ENCODE peak calls at places on chromosome 6, in five cellular contexts. One of them, this sample, is unnamed.

GRCh38 chr6:83509416-83509815 is 2.9 kb upstream of the PRSS35 start:
- DNase-seq in GM23338: no peak
- DNase-seq in fibroblast of pulmonary artery: peak; percentile 41
- DNase-seq in heart right ventricle: no peak
- DNase-seq in fibroblast of mammary gland: no peak
- DNase-seq in this sample: peak; percentile 11

GRCh38 chr6:151180321-151180720 is 59.4 kb upstream of the AKAP12 start:
- DNase-seq in heart right ventricle: no peak
- DNase-seq in fibroblast of mammary gland: no peak
- DNase-seq in GM23338: no peak
- DNase-seq in fibroblast of pulmonary artery: no peak
- DNase-seq in this sample: no peak

GRCh38 chr6:159168536-159169192 is 536 bp upstream of the FNDC1 start:
- DNase-seq in heart right ventricle: peak; percentile 38
- DNase-seq in fibroblast of mammary gland: peak; percentile 47
- DNase-seq in fibroblast of pulmonary artery: peak; percentile 50
- DNase-seq in GM23338: peak; percentile 91
- DNase-seq in this sample: peak; percentile 31

GRCh38 chr6:147855823-147856222 is 347.3 kb downstream of the SAMD5 start:
- DNase-seq in heart right ventricle: no peak
- DNase-seq in fibroblast of pulmonary artery: no peak
- DNase-seq in GM23338: no peak
- DNase-seq in fibroblast of mammary gland: peak; percentile 44
- DNase-seq in this sample: no peak

GRCh38 chr6:19035454-19035853 is 648.3 kb downstream of the RNF144B start:
- DNase-seq in heart right ventricle: no peak
- DNase-seq in fibroblast of pulmonary artery: no peak
- DNase-seq in fibroblast of mammary gland: no peak
- DNase-seq in GM23338: no peak
- DNase-seq in this sample: peak; percentile 21

GRCh38 chr6:53723331-53723730 is 57.8 kb upstream of the KLHL31 start:
- DNase-seq in heart right ventricle: no peak
- DNase-seq in fibroblast of pulmonary artery: no peak
- DNase-seq in GM23338: no peak
- DNase-seq in fibroblast of mammary gland: no peak
- DNase-seq in this sample: no peak

GRCh38 chr6:85240787-85241186 is 209.1 kb upstream of the NT5E start:
- DNase-seq in fibroblast of mammary gland: peak; percentile 5
- DNase-seq in GM23338: no peak
- DNase-seq in fibroblast of pulmonary artery: no peak
- DNase-seq in heart right ventricle: no peak
- DNase-seq in this sample: no peak

GRCh38 chr6:133392641-133393040 is 151.5 kb downstream of the EYA4 start:
- DNase-seq in heart right ventricle: no peak
- DNase-seq in GM23338: no peak
- DNase-seq in fibroblast of mammary gland: no peak
- DNase-seq in fibroblast of pulmonary artery: peak; percentile 4
- DNase-seq in this sample: no peak

GRCh38 chr6:328924-329323 is 36.6 kb downstream of the DUSP22 start:
- DNase-seq in fibroblast of mammary gland: no peak
- DNase-seq in heart right ventricle: no peak
- DNase-seq in GM23338: no peak
- DNase-seq in fibroblast of pulmonary artery: no peak
- DNase-seq in this sample: no peak

GRCh38 chr6:15550724-15551123 is 112.1 kb downstream of the DTNBP1 start:
- DNase-seq in heart right ventricle: no peak
- DNase-seq in GM23338: no peak
- DNase-seq in fibroblast of pulmonary artery: no peak
- DNase-seq in fibroblast of mammary gland: no peak
- DNase-seq in this sample: no peak

GRCh38 chr6:11055127-11055627 is 11.1 kb upstream of the ELOVL2 start:
- DNase-seq in fibroblast of pulmonary artery: no peak
- DNase-seq in GM23338: no peak
- DNase-seq in fibroblast of mammary gland: peak; percentile 56
- DNase-seq in heart right ventricle: no peak
- DNase-seq in this sample: no peak

GRCh38 chr6:123777554-123777953 is 26.1 kb upstream of the NKAIN2 start:
- DNase-seq in fibroblast of pulmonary artery: peak; percentile 36
- DNase-seq in GM23338: no peak
- DNase-seq in fibroblast of mammary gland: peak; percentile 14
- DNase-seq in heart right ventricle: no peak
- DNase-seq in this sample: peak; percentile 10

GRCh38 chr6:108250240-108250866 is 10.5 kb downstream of the SNX3 start:
- DNase-seq in GM23338: peak; percentile 75
- DNase-seq in fibroblast of mammary gland: peak; percentile 44
- DNase-seq in heart right ventricle: no peak
- DNase-seq in fibroblast of pulmonary artery: peak; percentile 46
- DNase-seq in this sample: peak; percentile 23

GRCh38 chr6:159823953-159824352 is 23.9 kb downstream of the PNLDC1 start:
- DNase-seq in fibroblast of mammary gland: no peak
- DNase-seq in heart right ventricle: no peak
- DNase-seq in fibroblast of pulmonary artery: no peak
- DNase-seq in GM23338: no peak
- DNase-seq in this sample: no peak

GRCh38 chr6:113320653-113321052 is 536.5 kb upstream of the MARCKS start:
- DNase-seq in GM23338: peak; percentile 25
- DNase-seq in heart right ventricle: no peak
- DNase-seq in fibroblast of mammary gland: no peak
- DNase-seq in fibroblast of pulmonary artery: no peak
- DNase-seq in this sample: no peak

GRCh38 chr6:68082086-68082485 is 553.0 kb upstream of the ADGRB3 start:
- DNase-seq in fibroblast of mammary gland: peak; percentile 23
- DNase-seq in GM23338: no peak
- DNase-seq in fibroblast of pulmonary artery: no peak
- DNase-seq in heart right ventricle: no peak
- DNase-seq in this sample: no peak

GRCh38 chr6:7111095-7111690 is 3.4 kb downstream of the RREB1 start:
- DNase-seq in fibroblast of mammary gland: no peak
- DNase-seq in fibroblast of pulmonary artery: no peak
- DNase-seq in GM23338: no peak
- DNase-seq in heart right ventricle: no peak
- DNase-seq in this sample: no peak

GRCh38 chr6:7110092-7110792 is 2.5 kb downstream of the RREB1 start:
- DNase-seq in heart right ventricle: no peak
- DNase-seq in fibroblast of mammary gland: no peak
- DNase-seq in fibroblast of pulmonary artery: no peak
- DNase-seq in GM23338: peak; percentile 44
- DNase-seq in this sample: no peak

GRCh38 chr6:7115452-7116223 is 7.9 kb downstream of the RREB1 start:
- DNase-seq in heart right ventricle: no peak
- DNase-seq in fibroblast of mammary gland: peak; percentile 44
- DNase-seq in fibroblast of pulmonary artery: peak; percentile 16
- DNase-seq in GM23338: no peak
- DNase-seq in this sample: no peak

GRCh38 chr6:7114744-7115451 is 7.1 kb downstream of the RREB1 start:
- DNase-seq in GM23338: no peak
- DNase-seq in heart right ventricle: no peak
- DNase-seq in fibroblast of pulmonary artery: no peak
- DNase-seq in fibroblast of mammary gland: no peak
- DNase-seq in this sample: no peak

GRCh38 chr6:7112741-7113313 is 5.1 kb downstream of the RREB1 start:
- DNase-seq in heart right ventricle: peak; percentile 30
- DNase-seq in fibroblast of pulmonary artery: no peak
- DNase-seq in GM23338: no peak
- DNase-seq in fibroblast of mammary gland: no peak
- DNase-seq in this sample: no peak
- H3K4me3 ChIP-seq in heart right ventricle: peak overlapping the region; percentile 14
- H3K4me3 ChIP-seq in fibroblast of pulmonary artery: no peak overlapping the region
- H3K4me3 ChIP-seq in GM23338: peak overlapping the region; percentile 38
- H3K4me3 ChIP-seq in fibroblast of mammary gland: no peak overlapping the region
- H3K4me3 ChIP-seq in this sample: no peak overlapping the region

DNA sequence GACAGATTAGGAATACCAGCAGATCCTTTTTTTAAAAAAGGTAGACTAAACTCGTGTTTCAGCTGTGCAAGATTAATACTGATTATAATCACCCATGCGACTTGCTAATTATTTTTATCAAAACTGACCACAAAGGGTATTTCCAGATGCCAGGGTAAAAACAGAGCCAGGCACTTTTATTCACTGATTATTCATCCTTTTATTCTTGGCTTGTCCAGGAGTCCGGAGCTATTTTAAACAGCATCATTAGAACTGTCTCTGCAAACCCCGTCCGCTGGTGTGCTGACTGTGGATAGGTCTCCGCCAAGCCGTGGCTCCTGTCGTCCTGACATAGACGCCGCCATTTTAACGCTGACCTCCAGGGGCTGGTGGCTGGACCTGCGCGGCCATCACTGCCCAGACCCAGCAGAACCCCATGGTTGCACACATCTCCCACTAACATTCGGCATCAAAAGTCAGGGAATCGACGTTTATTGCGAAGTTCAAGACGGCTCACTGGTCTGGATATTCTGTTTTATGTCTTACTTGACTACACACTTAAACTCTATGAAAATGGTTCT is 364.8 kb downstream of the THBS2 start:
- DNase-seq in heart right ventricle: no peak
- DNase-seq in fibroblast of pulmonary artery: no peak
- DNase-seq in GM23338: no peak
- DNase-seq in fibroblast of mammary gland: no peak
- DNase-seq in this sample: no peak
- TF ChIP-seq CTCF in heart right ventricle: no peak
- TF ChIP-seq CTCF in fibroblast of pulmonary artery: no peak
- TF ChIP-seq CTCF in GM23338: no peak
- TF ChIP-seq CTCF in fibroblast of mammary gland: no peak
- TF ChIP-seq CTCF in this sample: no peak

GRCh38 chr6:98835149-98836024 is 1.0 kb downstream of the POU3F2 start:
- DNase-seq in fibroblast of mammary gland: no peak
- DNase-seq in heart right ventricle: peak; percentile 11
- DNase-seq in GM23338: peak; percentile 61
- DNase-seq in fibroblast of pulmonary artery: no peak
- DNase-seq in this sample: no peak
- H3K4me3 ChIP-seq in fibroblast of mammary gland: no peak overlapping the region
- H3K4me3 ChIP-seq in heart right ventricle: peak overlapping the region; percentile 64
- H3K4me3 ChIP-seq in GM23338: peak overlapping the region; percentile 59
- H3K4me3 ChIP-seq in fibroblast of pulmonary artery: no peak overlapping the region
- H3K4me3 ChIP-seq in this sample: no peak overlapping the region

GRCh38 chr6:73742433-73742832 is 46.4 kb downstream of the CD109 start:
- DNase-seq in heart right ventricle: no peak
- DNase-seq in GM23338: no peak
- DNase-seq in fibroblast of mammary gland: no peak
- DNase-seq in fibroblast of pulmonary artery: no peak
- DNase-seq in this sample: no peak

GRCh38 chr6:73743556-73743955 is 47.6 kb downstream of the CD109 start:
- DNase-seq in fibroblast of pulmonary artery: no peak
- DNase-seq in GM23338: no peak
- DNase-seq in fibroblast of mammary gland: no peak
- DNase-seq in heart right ventricle: no peak
- DNase-seq in this sample: peak; percentile 34

GRCh38 chr6:73738367-73739028 is 42.5 kb downstream of the CD109 start:
- DNase-seq in fibroblast of mammary gland: no peak
- DNase-seq in fibroblast of pulmonary artery: no peak
- DNase-seq in heart right ventricle: no peak
- DNase-seq in GM23338: no peak
- DNase-seq in this sample: no peak

GRCh38 chr6:73734843-73735453 is 38.9 kb downstream of the CD109 start:
- DNase-seq in fibroblast of pulmonary artery: no peak
- DNase-seq in heart right ventricle: no peak
- DNase-seq in fibroblast of mammary gland: no peak
- DNase-seq in GM23338: no peak
- DNase-seq in this sample: no peak

DNA sequence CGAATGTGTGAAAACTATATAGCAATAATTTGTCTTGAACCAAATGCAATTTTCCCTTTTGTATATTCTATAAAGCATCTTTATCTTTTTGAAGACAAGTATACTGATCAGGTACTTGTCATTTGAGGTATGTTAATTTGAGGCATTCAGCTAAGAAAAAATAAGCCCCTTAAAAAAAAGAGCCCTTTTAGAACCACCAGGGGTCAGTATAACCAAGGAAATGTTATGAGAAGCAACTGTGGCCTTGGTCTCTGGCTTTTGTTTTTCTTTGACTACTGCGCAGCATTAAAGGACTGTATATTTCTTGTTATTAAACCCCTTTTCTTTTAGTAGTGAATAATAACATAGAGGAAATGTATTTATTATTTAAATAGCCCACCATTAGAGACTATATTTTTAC is 43.1 kb downstream of the CD109 start:
- DNase-seq in fibroblast of mammary gland: peak; percentile 76
- DNase-seq in heart right ventricle: no peak
- DNase-seq in fibroblast of pulmonary artery: peak; percentile 91
- DNase-seq in GM23338: peak; percentile 84
- DNase-seq in this sample: peak; percentile 87
- TF ChIP-seq CTCF in fibroblast of mammary gland: peak; percentile 76
- TF ChIP-seq CTCF in heart right ventricle: peak; percentile 68
- TF ChIP-seq CTCF in fibroblast of pulmonary artery: peak; percentile 72
- TF ChIP-seq CTCF in GM23338: peak; percentile 92
- TF ChIP-seq CTCF in this sample: peak; percentile 54

DNA sequence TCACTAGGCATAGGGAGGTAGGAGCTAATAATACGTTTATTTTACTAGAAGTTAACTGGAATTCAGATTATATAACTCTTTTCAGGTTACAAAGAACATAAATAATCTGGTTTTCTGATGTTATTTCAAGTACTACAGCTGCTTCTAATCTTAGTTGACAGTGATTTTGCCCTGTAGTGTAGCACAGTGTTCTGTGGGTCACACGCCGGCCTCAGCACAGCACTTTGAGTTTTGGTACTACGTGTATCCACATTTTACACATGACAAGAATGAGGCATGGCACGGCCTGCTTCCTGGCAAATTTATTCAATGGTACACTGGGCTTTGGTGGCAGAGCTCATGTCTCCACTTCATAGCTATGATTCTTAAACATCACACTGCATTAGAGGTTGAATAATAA is 1.1 kb downstream of the HFE start:
- DNase-seq in GM23338: no peak
- DNase-seq in fibroblast of pulmonary artery: peak; percentile 14
- DNase-seq in heart right ventricle: no peak
- DNase-seq in fibroblast of mammary gland: peak; percentile 28
- DNase-seq in this sample: peak; percentile 33
- H3K4me3 ChIP-seq in GM23338: peak overlapping the region; percentile 62
- H3K4me3 ChIP-seq in fibroblast of pulmonary artery: peak overlapping the region; percentile 81
- H3K4me3 ChIP-seq in heart right ventricle: peak overlapping the region; percentile 72
- H3K4me3 ChIP-seq in fibroblast of mammary gland: peak overlapping the region; percentile 84
- H3K4me3 ChIP-seq in this sample: peak overlapping the region; percentile 64

GRCh38 chr6:20604159-20604558 is 69.9 kb downstream of the CDKAL1 start:
- DNase-seq in heart right ventricle: no peak
- DNase-seq in fibroblast of mammary gland: no peak
- DNase-seq in GM23338: no peak
- DNase-seq in fibroblast of pulmonary artery: no peak
- DNase-seq in this sample: no peak
- TF ChIP-seq CTCF in heart right ventricle: no peak
- TF ChIP-seq CTCF in fibroblast of mammary gland: no peak
- TF ChIP-seq CTCF in GM23338: no peak
- TF ChIP-seq CTCF in fibroblast of pulmonary artery: no peak
- TF ChIP-seq CTCF in this sample: no peak

GRCh38 chr6:47033029-47033796 is 8.9 kb downstream of the ADGRF1 start:
- DNase-seq in heart right ventricle: no peak
- DNase-seq in fibroblast of pulmonary artery: no peak
- DNase-seq in GM23338: no peak
- DNase-seq in fibroblast of mammary gland: no peak
- DNase-seq in this sample: no peak

GRCh38 chr6:47029865-47030561 is 12.1 kb downstream of the ADGRF1 start:
- DNase-seq in fibroblast of mammary gland: no peak
- DNase-seq in heart right ventricle: no peak
- DNase-seq in GM23338: no peak
- DNase-seq in fibroblast of pulmonary artery: no peak
- DNase-seq in this sample: no peak

GRCh38 chr6:47034421-47034820 is 7.7 kb downstream of the ADGRF1 start:
- DNase-seq in fibroblast of pulmonary artery: no peak
- DNase-seq in fibroblast of mammary gland: no peak
- DNase-seq in heart right ventricle: no peak
- DNase-seq in GM23338: no peak
- DNase-seq in this sample: peak; percentile 16

GRCh38 chr6:47031656-47032055 is 10.5 kb downstream of the ADGRF1 start:
- DNase-seq in fibroblast of pulmonary artery: no peak
- DNase-seq in GM23338: no peak
- DNase-seq in heart right ventricle: no peak
- DNase-seq in fibroblast of mammary gland: no peak
- DNase-seq in this sample: no peak

GRCh38 chr6:47034919-47035318 is 7.2 kb downstream of the ADGRF1 start:
- DNase-seq in fibroblast of pulmonary artery: peak; percentile 83
- DNase-seq in GM23338: peak; percentile 35
- DNase-seq in fibroblast of mammary gland: peak; percentile 80
- DNase-seq in heart right ventricle: no peak
- DNase-seq in this sample: peak; percentile 93
- H3K4me3 ChIP-seq in fibroblast of pulmonary artery: no peak overlapping the region
- H3K4me3 ChIP-seq in GM23338: no peak overlapping the region
- H3K4me3 ChIP-seq in fibroblast of mammary gland: no peak overlapping the region
- H3K4me3 ChIP-seq in heart right ventricle: no peak overlapping the region
- H3K4me3 ChIP-seq in this sample: no peak overlapping the region

This sample was measured in cardiac fibroblast.